ENCODE peak calls at places on chromosomes 5 and 9, in five cellular contexts. One of them, this sample, is unnamed.

GRCh38 chr9:7056237-7056636 is 298.5 kb downstream of the KDM4C start:
- DNase-seq in PC-3: no peak
- DNase-seq in heart right ventricle: no peak
- DNase-seq in fibroblast of lung: no peak
- DNase-seq in neural progenitor cell: no peak
- DNase-seq in this sample: no peak

GRCh38 chr5:419970-420369 is 23.0 kb upstream of the EXOC3 start:
- DNase-seq in PC-3: no peak
- DNase-seq in heart right ventricle: no peak
- DNase-seq in fibroblast of lung: peak
- DNase-seq in neural progenitor cell: no peak
- DNase-seq in this sample: no peak

GRCh38 chr5:155092318-155092717 is 78.8 kb downstream of the KIF4B start:
- DNase-seq in PC-3: no peak
- DNase-seq in heart right ventricle: no peak
- DNase-seq in fibroblast of lung: no peak
- DNase-seq in neural progenitor cell: no peak
- DNase-seq in this sample: no peak

GRCh38 chr9:136947955-136948510 is 3.0 kb downstream of the C8G start:
- DNase-seq in PC-3: peak
- DNase-seq in heart right ventricle: peak
- DNase-seq in fibroblast of lung: peak
- DNase-seq in neural progenitor cell: peak
- DNase-seq in this sample: peak

GRCh38 chr9:136075134-136075841 is 19.8 kb downstream of the NACC2 start:
- DNase-seq in PC-3: no peak
- DNase-seq in heart right ventricle: no peak
- DNase-seq in fibroblast of lung: no peak
- DNase-seq in neural progenitor cell: peak
- DNase-seq in this sample: no peak

GRCh38 chr5:1494780-1495524 is 28.8 kb downstream of the LPCAT1 start:
- DNase-seq in PC-3: no peak
- DNase-seq in heart right ventricle: no peak
- DNase-seq in fibroblast of lung: no peak
- DNase-seq in neural progenitor cell: no peak
- DNase-seq in this sample: no peak

GRCh38 chr9:27162045-27162444 is 53.0 kb downstream of the TEK start:
- DNase-seq in PC-3: no peak
- DNase-seq in heart right ventricle: no peak
- DNase-seq in fibroblast of lung: peak
- DNase-seq in neural progenitor cell: no peak
- DNase-seq in this sample: no peak

GRCh38 chr5:87579678-87580077 is 166.9 kb upstream of the CCNH start:
- DNase-seq in PC-3: no peak
- DNase-seq in heart right ventricle: no peak
- DNase-seq in fibroblast of lung: no peak
- DNase-seq in neural progenitor cell: no peak
- DNase-seq in this sample: no peak

GRCh38 chr9:87713990-87714335 is 12.0 kb upstream of the CTSL start:
- DNase-seq in PC-3: no peak
- DNase-seq in heart right ventricle: no peak
- DNase-seq in fibroblast of lung: no peak
- DNase-seq in neural progenitor cell: no peak
- DNase-seq in this sample: no peak

GRCh38 chr9:68704498-68704803 is 589 bp upstream of the PIP5K1B start:
- DNase-seq in PC-3: no peak
- DNase-seq in heart right ventricle: no peak
- DNase-seq in fibroblast of lung: no peak
- DNase-seq in neural progenitor cell: no peak
- DNase-seq in this sample: no peak

GRCh38 chr5:174316326-174316725 is 270.8 kb downstream of the NSG2 start:
- DNase-seq in PC-3: no peak
- DNase-seq in heart right ventricle: no peak
- DNase-seq in fibroblast of lung: no peak
- DNase-seq in neural progenitor cell: no peak
- DNase-seq in this sample: no peak

GRCh38 chr9:15329539-15330109 is 22.6 kb upstream of the TTC39B start:
- DNase-seq in PC-3: no peak
- DNase-seq in heart right ventricle: no peak
- DNase-seq in fibroblast of lung: no peak
- DNase-seq in neural progenitor cell: no peak
- DNase-seq in this sample: no peak

GRCh38 chr9:88443480-88444113 is 55.4 kb downstream of the SPIN1 start:
- DNase-seq in PC-3: no peak
- DNase-seq in heart right ventricle: no peak
- DNase-seq in fibroblast of lung: no peak
- DNase-seq in neural progenitor cell: no peak
- DNase-seq in this sample: no peak

GRCh38 chr9:129584136-129584535 is 36.8 kb downstream of the C9orf50 start:
- DNase-seq in PC-3: peak
- DNase-seq in heart right ventricle: no peak
- DNase-seq in fibroblast of lung: peak
- DNase-seq in neural progenitor cell: peak
- DNase-seq in this sample: peak

GRCh38 chr5:136020383-136021015 is 8.3 kb upstream of the TGFBI start:
- DNase-seq in PC-3: peak
- DNase-seq in heart right ventricle: no peak
- DNase-seq in fibroblast of lung: peak
- DNase-seq in neural progenitor cell: no peak
- DNase-seq in this sample: no peak

GRCh38 chr5:179143446-179143845 is 83.3 kb downstream of the ZNF354C start:
- DNase-seq in PC-3: no peak
- DNase-seq in heart right ventricle: no peak
- DNase-seq in fibroblast of lung: peak
- DNase-seq in neural progenitor cell: peak
- DNase-seq in this sample: no peak

GRCh38 chr9:83449981-83450380 is 88.2 kb downstream of the FRMD3 start:
- DNase-seq in PC-3: no peak
- DNase-seq in heart right ventricle: no peak
- DNase-seq in fibroblast of lung: no peak
- DNase-seq in neural progenitor cell: no peak
- DNase-seq in this sample: no peak

GRCh38 chr5:173454764-173455598 is 126.8 kb upstream of the STC2 start:
- DNase-seq in PC-3: peak
- DNase-seq in heart right ventricle: no peak
- DNase-seq in fibroblast of lung: peak
- DNase-seq in neural progenitor cell: no peak
- DNase-seq in this sample: no peak

GRCh38 chr5:133974142-133974541 is 5.7 kb upstream of the C5orf15 start:
- DNase-seq in PC-3: no peak
- DNase-seq in heart right ventricle: no peak
- DNase-seq in fibroblast of lung: no peak
- DNase-seq in neural progenitor cell: no peak
- DNase-seq in this sample: no peak

GRCh38 chr9:13718086-13718485 is 438.6 kb upstream of the MPDZ start:
- DNase-seq in PC-3: peak
- DNase-seq in heart right ventricle: no peak
- DNase-seq in fibroblast of lung: no peak
- DNase-seq in neural progenitor cell: no peak
- DNase-seq in this sample: no peak

GRCh38 chr5:84131372-84131771 is 253.3 kb downstream of the EDIL3 start:
- DNase-seq in PC-3: peak
- DNase-seq in heart right ventricle: no peak
- DNase-seq in fibroblast of lung: peak
- DNase-seq in neural progenitor cell: no peak
- DNase-seq in this sample: no peak

GRCh38 chr5:66945389-66946349 is 250.9 kb downstream of the CD180 start:
- DNase-seq in PC-3: no peak
- DNase-seq in heart right ventricle: no peak
- DNase-seq in fibroblast of lung: no peak
- DNase-seq in neural progenitor cell: no peak
- DNase-seq in this sample: no peak

GRCh38 chr9:137028281-137029057 is 432 bp upstream of the ABCA2 start:
- DNase-seq in PC-3: peak
- DNase-seq in heart right ventricle: peak
- DNase-seq in fibroblast of lung: no peak
- DNase-seq in neural progenitor cell: peak
- DNase-seq in this sample: peak

GRCh38 chr9:92723299-92723625 is 41.4 kb downstream of the BICD2 start:
- DNase-seq in PC-3: peak
- DNase-seq in heart right ventricle: no peak
- DNase-seq in fibroblast of lung: peak
- DNase-seq in neural progenitor cell: no peak
- DNase-seq in this sample: no peak

GRCh38 chr9:79662553-79662956 is 90.8 kb downstream of the TLE4 start:
- DNase-seq in PC-3: no peak
- DNase-seq in heart right ventricle: no peak
- DNase-seq in fibroblast of lung: no peak
- DNase-seq in neural progenitor cell: peak
- DNase-seq in this sample: peak

GRCh38 chr5:180304431-180305375 is 12.8 kb upstream of the MAPK9 start:
- DNase-seq in PC-3: no peak
- DNase-seq in heart right ventricle: no peak
- DNase-seq in fibroblast of lung: no peak
- DNase-seq in neural progenitor cell: no peak
- DNase-seq in this sample: no peak

GRCh38 chr5:69166686-69167487 is at the start of gene CCNB1:
- DNase-seq in PC-3: peak
- DNase-seq in heart right ventricle: peak
- DNase-seq in fibroblast of lung: peak
- DNase-seq in neural progenitor cell: peak
- DNase-seq in this sample: peak
- TF ChIP-seq CTCF in PC-3: no peak
- TF ChIP-seq CTCF in heart right ventricle: no peak
- TF ChIP-seq CTCF in fibroblast of lung: no peak
- TF ChIP-seq CTCF in neural progenitor cell: no peak
- TF ChIP-seq CTCF in this sample: no peak

DNA sequence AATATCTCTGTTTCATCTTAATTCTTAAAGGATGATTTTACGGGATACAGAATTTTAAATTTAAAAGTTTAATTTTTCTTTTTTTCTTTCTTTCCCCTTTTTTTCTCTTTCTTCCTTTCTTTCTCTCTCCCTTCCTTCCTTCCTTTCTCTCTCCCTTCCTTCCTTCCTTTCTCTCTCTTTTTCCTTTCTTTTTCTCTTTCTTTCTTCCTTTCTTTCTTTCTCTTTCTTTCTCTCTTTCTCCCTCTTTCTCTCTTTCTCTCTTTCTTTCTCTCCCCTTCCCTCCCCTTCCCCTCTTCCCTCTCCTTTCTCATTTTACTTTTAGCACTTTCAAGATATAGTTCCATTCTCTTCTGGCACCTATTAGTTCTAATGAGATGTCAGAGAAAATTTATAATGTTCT is 61.4 kb upstream of the ADRB2 start:
- DNase-seq in PC-3: no peak
- DNase-seq in heart right ventricle: no peak
- DNase-seq in fibroblast of lung: no peak
- DNase-seq in neural progenitor cell: no peak
- DNase-seq in this sample: no peak
- TF ChIP-seq CTCF in PC-3: no peak
- TF ChIP-seq CTCF in heart right ventricle: no peak
- TF ChIP-seq CTCF in fibroblast of lung: no peak
- TF ChIP-seq CTCF in neural progenitor cell: no peak
- TF ChIP-seq CTCF in this sample: no peak

GRCh38 chr9:126894052-126894603 is 20.5 kb upstream of the RALGPS1 start:
- DNase-seq in PC-3: no peak
- DNase-seq in heart right ventricle: no peak
- DNase-seq in fibroblast of lung: no peak
- DNase-seq in neural progenitor cell: no peak
- DNase-seq in this sample: no peak
- TF ChIP-seq CTCF in PC-3: no peak
- TF ChIP-seq CTCF in heart right ventricle: no peak
- TF ChIP-seq CTCF in fibroblast of lung: no peak
- TF ChIP-seq CTCF in neural progenitor cell: no peak
- TF ChIP-seq CTCF in this sample: no peak

DNA sequence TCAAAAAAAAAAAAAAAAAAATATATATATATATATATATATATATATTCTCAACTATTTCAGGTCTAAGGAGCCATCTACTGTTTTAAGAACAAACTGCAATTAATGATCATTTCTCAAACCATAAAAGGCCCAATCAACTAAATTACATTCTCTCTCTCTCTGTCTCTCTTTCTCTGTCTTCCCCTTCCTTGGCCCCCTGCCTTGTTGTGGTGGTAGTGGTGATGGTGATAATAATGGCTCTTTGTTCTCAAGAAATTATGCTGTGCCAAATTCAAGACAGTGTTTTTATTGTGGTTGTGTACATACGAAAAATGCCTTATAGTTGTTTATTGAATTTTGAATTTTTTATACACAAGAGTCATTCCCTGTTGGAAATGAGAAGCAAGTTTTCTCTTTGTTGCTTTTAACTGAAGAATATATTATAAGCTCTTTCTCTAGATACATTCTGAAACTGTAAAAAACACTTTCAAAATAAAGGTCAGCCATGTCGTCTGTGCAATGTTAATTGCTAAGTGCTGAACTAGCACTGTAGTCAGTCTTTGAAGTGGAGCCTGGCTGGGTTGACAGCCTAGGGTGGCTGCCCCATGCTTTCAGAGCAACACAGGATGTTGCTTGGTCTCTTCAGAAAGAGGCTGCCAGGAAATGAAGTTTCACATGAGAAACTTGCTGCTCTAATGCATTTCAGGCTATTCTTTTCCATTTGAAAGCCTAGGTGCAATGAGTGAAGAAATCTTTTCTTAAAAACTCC is 96.0 kb downstream of the HINT1 start:
- DNase-seq in PC-3: no peak
- DNase-seq in heart right ventricle: no peak
- DNase-seq in fibroblast of lung: no peak
- DNase-seq in neural progenitor cell: no peak
- DNase-seq in this sample: no peak
- TF ChIP-seq CTCF in PC-3: peak
- TF ChIP-seq CTCF in heart right ventricle: no peak
- TF ChIP-seq CTCF in fibroblast of lung: no peak
- TF ChIP-seq CTCF in neural progenitor cell: no peak
- TF ChIP-seq CTCF in this sample: no peak

GRCh38 chr5:150146235-150146634 is 9.4 kb downstream of the PDGFRB start:
- DNase-seq in PC-3: no peak
- DNase-seq in heart right ventricle: no peak
- DNase-seq in fibroblast of lung: no peak
- DNase-seq in neural progenitor cell: no peak
- DNase-seq in this sample: no peak
- TF ChIP-seq CTCF in PC-3: no peak
- TF ChIP-seq CTCF in heart right ventricle: no peak
- TF ChIP-seq CTCF in fibroblast of lung: no peak
- TF ChIP-seq CTCF in neural progenitor cell: no peak
- TF ChIP-seq CTCF in this sample: no peak

DNA sequence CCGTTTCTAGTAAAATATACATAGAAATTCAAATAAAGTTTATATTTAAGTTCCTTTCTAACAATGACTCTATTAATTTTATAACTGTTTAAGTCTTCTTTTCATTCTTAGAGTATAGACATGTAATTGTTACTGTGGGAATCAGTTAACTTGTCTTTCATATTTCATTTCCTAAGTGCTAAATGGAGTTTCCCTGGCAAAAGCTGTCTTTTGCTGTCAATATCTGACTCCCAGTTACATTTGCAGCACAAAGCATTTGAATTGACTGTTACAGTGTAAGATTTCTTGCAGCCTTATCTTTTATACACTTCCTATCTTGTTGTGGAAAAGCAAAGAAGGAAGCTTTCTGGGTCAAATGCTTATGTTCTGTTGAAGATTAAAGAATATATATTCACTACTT is 1026.3 kb downstream of the CDH9 start:
- DNase-seq in PC-3: no peak
- DNase-seq in heart right ventricle: no peak
- DNase-seq in fibroblast of lung: no peak
- DNase-seq in neural progenitor cell: no peak
- DNase-seq in this sample: no peak
- TF ChIP-seq CTCF in PC-3: no peak
- TF ChIP-seq CTCF in heart right ventricle: no peak
- TF ChIP-seq CTCF in fibroblast of lung: no peak
- TF ChIP-seq CTCF in neural progenitor cell: no peak
- TF ChIP-seq CTCF in this sample: no peak

GRCh38 chr5:52582313-52582712 is 205.4 kb upstream of the ITGA1 start:
- DNase-seq in PC-3: peak
- DNase-seq in heart right ventricle: no peak
- DNase-seq in fibroblast of lung: no peak
- DNase-seq in neural progenitor cell: peak
- DNase-seq in this sample: no peak
- TF ChIP-seq CTCF in PC-3: peak
- TF ChIP-seq CTCF in heart right ventricle: no peak
- TF ChIP-seq CTCF in fibroblast of lung: no peak
- TF ChIP-seq CTCF in neural progenitor cell: peak
- TF ChIP-seq CTCF in this sample: peak